ENCODE peak calls at places on chromosome 18, in seven cellular contexts. One of them, this sample, is unnamed.

GRCh38 chr18:39655341-39655740 is 2089.7 kb upstream of the CELF4 start:
- DNase-seq in fibroblast of lung: no peak
- DNase-seq in aorta: no peak
- DNase-seq in tibial nerve: no peak
- DNase-seq in heart left ventricle: no peak
- DNase-seq in brain microvascular endothelial cell: no peak
- DNase-seq in fibroblast of the aortic adventitia: no peak
- DNase-seq in this sample: no peak

GRCh38 chr18:24263078-24263477 is 124.2 kb downstream of the CABYR start:
- DNase-seq in fibroblast of lung: no peak
- DNase-seq in aorta: no peak
- DNase-seq in tibial nerve: no peak
- DNase-seq in heart left ventricle: no peak
- DNase-seq in brain microvascular endothelial cell: no peak
- DNase-seq in fibroblast of the aortic adventitia: no peak
- DNase-seq in this sample: no peak

GRCh38 chr18:78430171-78430857 is 549.3 kb upstream of the SALL3 start:
- DNase-seq in fibroblast of lung: no peak
- DNase-seq in aorta: no peak
- DNase-seq in tibial nerve: no peak
- DNase-seq in heart left ventricle: no peak
- DNase-seq in brain microvascular endothelial cell: no peak
- DNase-seq in fibroblast of the aortic adventitia: no peak
- DNase-seq in this sample: no peak

GRCh38 chr18:21682276-21683051 is 22.1 kb downstream of the ABHD3 start:
- DNase-seq in fibroblast of lung: peak
- DNase-seq in aorta: no peak
- DNase-seq in tibial nerve: peak
- DNase-seq in heart left ventricle: no peak
- DNase-seq in brain microvascular endothelial cell: no peak
- DNase-seq in fibroblast of the aortic adventitia: peak
- DNase-seq in this sample: no peak

GRCh38 chr18:49898421-49898820 is 85.1 kb upstream of the ACAA2 start:
- DNase-seq in fibroblast of lung: peak
- DNase-seq in aorta: peak
- DNase-seq in tibial nerve: peak
- DNase-seq in heart left ventricle: peak
- DNase-seq in brain microvascular endothelial cell: peak
- DNase-seq in fibroblast of the aortic adventitia: peak
- DNase-seq in this sample: peak

GRCh38 chr18:58069721-58070292 is 25.8 kb downstream of the NEDD4L start:
- DNase-seq in fibroblast of lung: no peak
- DNase-seq in aorta: no peak
- DNase-seq in tibial nerve: no peak
- DNase-seq in heart left ventricle: no peak
- DNase-seq in brain microvascular endothelial cell: no peak
- DNase-seq in fibroblast of the aortic adventitia: no peak
- DNase-seq in this sample: no peak

GRCh38 chr18:46096651-46097300 is 1.3 kb downstream of the ATP5F1A start:
- DNase-seq in fibroblast of lung: peak
- DNase-seq in aorta: no peak
- DNase-seq in tibial nerve: no peak
- DNase-seq in heart left ventricle: no peak
- DNase-seq in brain microvascular endothelial cell: no peak
- DNase-seq in fibroblast of the aortic adventitia: peak
- DNase-seq in this sample: peak

GRCh38 chr18:5574843-5575242 is 31.0 kb upstream of the EPB41L3 start:
- DNase-seq in fibroblast of lung: no peak
- DNase-seq in aorta: no peak
- DNase-seq in tibial nerve: no peak
- DNase-seq in heart left ventricle: no peak
- DNase-seq in brain microvascular endothelial cell: no peak
- DNase-seq in fibroblast of the aortic adventitia: no peak
- DNase-seq in this sample: no peak

GRCh38 chr18:77013777-77014525 is 118.6 kb downstream of the MBP start:
- DNase-seq in fibroblast of lung: no peak
- DNase-seq in aorta: peak
- DNase-seq in tibial nerve: peak
- DNase-seq in heart left ventricle: peak
- DNase-seq in brain microvascular endothelial cell: no peak
- DNase-seq in fibroblast of the aortic adventitia: peak
- DNase-seq in this sample: no peak

GRCh38 chr18:70380915-70381896 is 92.4 kb downstream of the SOCS6 start:
- DNase-seq in fibroblast of lung: peak
- DNase-seq in aorta: no peak
- DNase-seq in tibial nerve: no peak
- DNase-seq in heart left ventricle: no peak
- DNase-seq in brain microvascular endothelial cell: no peak
- DNase-seq in fibroblast of the aortic adventitia: no peak
- DNase-seq in this sample: no peak

GRCh38 chr18:24535831-24536230 is 75.4 kb downstream of the HRH4 start:
- DNase-seq in fibroblast of lung: peak
- DNase-seq in aorta: no peak
- DNase-seq in tibial nerve: peak
- DNase-seq in heart left ventricle: no peak
- DNase-seq in brain microvascular endothelial cell: no peak
- DNase-seq in fibroblast of the aortic adventitia: peak
- DNase-seq in this sample: no peak

GRCh38 chr18:7576685-7577084 is 9.6 kb downstream of the PTPRM start:
- DNase-seq in fibroblast of lung: peak
- DNase-seq in aorta: no peak
- DNase-seq in tibial nerve: no peak
- DNase-seq in heart left ventricle: no peak
- DNase-seq in brain microvascular endothelial cell: no peak
- DNase-seq in fibroblast of the aortic adventitia: peak
- DNase-seq in this sample: no peak

GRCh38 chr18:5542393-5543035 is 1.3 kb downstream of the EPB41L3 start:
- DNase-seq in fibroblast of lung: peak
- DNase-seq in aorta: peak
- DNase-seq in tibial nerve: no peak
- DNase-seq in heart left ventricle: peak
- DNase-seq in brain microvascular endothelial cell: no peak
- DNase-seq in fibroblast of the aortic adventitia: peak
- DNase-seq in this sample: no peak

GRCh38 chr18:55407191-55407590 is 180.8 kb downstream of the TCF4 start:
- DNase-seq in fibroblast of lung: no peak
- DNase-seq in aorta: no peak
- DNase-seq in tibial nerve: no peak
- DNase-seq in heart left ventricle: no peak
- DNase-seq in brain microvascular endothelial cell: no peak
- DNase-seq in fibroblast of the aortic adventitia: no peak
- DNase-seq in this sample: no peak

GRCh38 chr18:58867281-58867961 is 2.7 kb downstream of the ZNF532 start:
- DNase-seq in fibroblast of lung: peak
- DNase-seq in aorta: no peak
- DNase-seq in tibial nerve: no peak
- DNase-seq in heart left ventricle: no peak
- DNase-seq in brain microvascular endothelial cell: no peak
- DNase-seq in fibroblast of the aortic adventitia: no peak
- DNase-seq in this sample: no peak

GRCh38 chr18:77749189-77749588 is 499.5 kb downstream of the GALR1 start:
- DNase-seq in fibroblast of lung: no peak
- DNase-seq in aorta: no peak
- DNase-seq in tibial nerve: no peak
- DNase-seq in heart left ventricle: no peak
- DNase-seq in brain microvascular endothelial cell: no peak
- DNase-seq in fibroblast of the aortic adventitia: no peak
- DNase-seq in this sample: no peak

GRCh38 chr18:70015127-70015526 is 67.5 kb upstream of the CD226 start:
- DNase-seq in fibroblast of lung: no peak
- DNase-seq in aorta: no peak
- DNase-seq in tibial nerve: no peak
- DNase-seq in heart left ventricle: peak
- DNase-seq in brain microvascular endothelial cell: no peak
- DNase-seq in fibroblast of the aortic adventitia: no peak
- DNase-seq in this sample: no peak

GRCh38 chr18:6601241-6601640 is 128.3 kb upstream of the ARHGAP28 start:
- DNase-seq in fibroblast of lung: no peak
- DNase-seq in aorta: no peak
- DNase-seq in tibial nerve: no peak
- DNase-seq in heart left ventricle: no peak
- DNase-seq in brain microvascular endothelial cell: no peak
- DNase-seq in fibroblast of the aortic adventitia: no peak
- DNase-seq in this sample: no peak

GRCh38 chr18:61528961-61529360 is 195.7 kb downstream of the CDH20 start:
- DNase-seq in fibroblast of lung: peak
- DNase-seq in aorta: no peak
- DNase-seq in tibial nerve: no peak
- DNase-seq in heart left ventricle: no peak
- DNase-seq in brain microvascular endothelial cell: no peak
- DNase-seq in fibroblast of the aortic adventitia: no peak
- DNase-seq in this sample: no peak

GRCh38 chr18:48217306-48218250 is 191.6 kb downstream of the ZBTB7C start:
- DNase-seq in fibroblast of lung: no peak
- DNase-seq in aorta: no peak
- DNase-seq in tibial nerve: no peak
- DNase-seq in heart left ventricle: peak
- DNase-seq in brain microvascular endothelial cell: no peak
- DNase-seq in fibroblast of the aortic adventitia: no peak
- DNase-seq in this sample: no peak

GRCh38 chr18:46793565-46793964 is 36.7 kb upstream of the ST8SIA5 start:
- DNase-seq in fibroblast of lung: no peak
- DNase-seq in aorta: no peak
- DNase-seq in tibial nerve: no peak
- DNase-seq in heart left ventricle: no peak
- DNase-seq in brain microvascular endothelial cell: no peak
- DNase-seq in fibroblast of the aortic adventitia: no peak
- DNase-seq in this sample: no peak

GRCh38 chr18:13464432-13465125 is 246.0 kb downstream of the LDLRAD4 start:
- DNase-seq in fibroblast of lung: peak
- DNase-seq in aorta: peak
- DNase-seq in tibial nerve: peak
- DNase-seq in heart left ventricle: peak
- DNase-seq in brain microvascular endothelial cell: no peak
- DNase-seq in fibroblast of the aortic adventitia: no peak
- DNase-seq in this sample: peak

GRCh38 chr18:23671564-23671963 is 8.9 kb upstream of the ANKRD29 start:
- DNase-seq in fibroblast of lung: no peak
- DNase-seq in aorta: no peak
- DNase-seq in tibial nerve: no peak
- DNase-seq in heart left ventricle: peak
- DNase-seq in brain microvascular endothelial cell: no peak
- DNase-seq in fibroblast of the aortic adventitia: no peak
- DNase-seq in this sample: peak

DNA sequence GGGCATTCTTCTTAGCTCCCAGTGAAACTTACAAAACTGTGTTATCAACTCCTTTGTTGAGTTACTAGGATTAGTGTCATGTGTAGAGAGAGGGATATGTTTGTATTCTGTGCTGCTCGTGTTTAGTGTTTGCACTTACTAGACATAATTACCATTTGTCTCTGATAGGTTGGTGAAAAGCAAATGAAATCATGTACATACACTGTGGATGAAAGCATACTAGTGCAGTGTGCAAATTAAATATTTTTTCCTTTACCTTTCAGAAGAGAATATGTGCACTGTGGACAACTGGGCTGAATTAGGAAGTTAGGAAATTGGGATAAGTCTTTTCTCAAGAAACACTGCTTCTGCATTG is 1.2 kb downstream of the KIAA1328 start:
- DNase-seq in fibroblast of lung: no peak
- DNase-seq in aorta: no peak
- DNase-seq in tibial nerve: no peak
- DNase-seq in heart left ventricle: no peak
- DNase-seq in brain microvascular endothelial cell: no peak
- DNase-seq in fibroblast of the aortic adventitia: no peak
- DNase-seq in this sample: no peak
- H3K4me3 ChIP-seq in fibroblast of lung: peak
- H3K4me3 ChIP-seq in aorta: peak
- H3K4me3 ChIP-seq in tibial nerve: no peak
- H3K4me3 ChIP-seq in heart left ventricle: no peak
- H3K4me3 ChIP-seq in brain microvascular endothelial cell: no peak
- H3K4me3 ChIP-seq in fibroblast of the aortic adventitia: peak
- H3K4me3 ChIP-seq in this sample: peak

GRCh38 chr18:44681039-44681595 is 429 bp downstream of the SETBP1 start:
- DNase-seq in fibroblast of lung: no peak
- DNase-seq in aorta: no peak
- DNase-seq in tibial nerve: no peak
- DNase-seq in heart left ventricle: no peak
- DNase-seq in brain microvascular endothelial cell: no peak
- DNase-seq in fibroblast of the aortic adventitia: no peak
- DNase-seq in this sample: no peak

GRCh38 chr18:44679912-44680270 is 797 bp upstream of the SETBP1 start:
- DNase-seq in fibroblast of lung: peak
- DNase-seq in aorta: peak
- DNase-seq in tibial nerve: peak
- DNase-seq in heart left ventricle: peak
- DNase-seq in brain microvascular endothelial cell: no peak
- DNase-seq in fibroblast of the aortic adventitia: peak
- DNase-seq in this sample: peak

GRCh38 chr18:44681611-44682010 is 923 bp downstream of the SETBP1 start:
- DNase-seq in fibroblast of lung: no peak
- DNase-seq in aorta: no peak
- DNase-seq in tibial nerve: no peak
- DNase-seq in heart left ventricle: no peak
- DNase-seq in brain microvascular endothelial cell: no peak
- DNase-seq in fibroblast of the aortic adventitia: no peak
- DNase-seq in this sample: no peak

GRCh38 chr18:44679056-44679911 is 1.4 kb upstream of the SETBP1 start:
- DNase-seq in fibroblast of lung: peak
- DNase-seq in aorta: peak
- DNase-seq in tibial nerve: peak
- DNase-seq in heart left ventricle: peak
- DNase-seq in brain microvascular endothelial cell: peak
- DNase-seq in fibroblast of the aortic adventitia: peak
- DNase-seq in this sample: peak

GRCh38 chr18:44680271-44681038 is at the start of gene SETBP1:
- DNase-seq in fibroblast of lung: peak
- DNase-seq in aorta: peak
- DNase-seq in tibial nerve: peak
- DNase-seq in heart left ventricle: peak
- DNase-seq in brain microvascular endothelial cell: no peak
- DNase-seq in fibroblast of the aortic adventitia: peak
- DNase-seq in this sample: peak
- H3K4me3 ChIP-seq in fibroblast of lung: peak
- H3K4me3 ChIP-seq in aorta: peak
- H3K4me3 ChIP-seq in tibial nerve: peak
- H3K4me3 ChIP-seq in heart left ventricle: peak
- H3K4me3 ChIP-seq in brain microvascular endothelial cell: peak
- H3K4me3 ChIP-seq in fibroblast of the aortic adventitia: peak
- H3K4me3 ChIP-seq in this sample: peak

GRCh38 chr18:3455090-3455640 is 5.2 kb downstream of the TGIF1 start:
- DNase-seq in fibroblast of lung: no peak
- DNase-seq in aorta: no peak
- DNase-seq in tibial nerve: no peak
- DNase-seq in heart left ventricle: no peak
- DNase-seq in brain microvascular endothelial cell: no peak
- DNase-seq in fibroblast of the aortic adventitia: peak
- DNase-seq in this sample: no peak
- H3K4me3 ChIP-seq in fibroblast of lung: peak
- H3K4me3 ChIP-seq in aorta: no peak
- H3K4me3 ChIP-seq in tibial nerve: no peak
- H3K4me3 ChIP-seq in heart left ventricle: no peak
- H3K4me3 ChIP-seq in brain microvascular endothelial cell: no peak
- H3K4me3 ChIP-seq in fibroblast of the aortic adventitia: peak
- H3K4me3 ChIP-seq in this sample: peak

DNA sequence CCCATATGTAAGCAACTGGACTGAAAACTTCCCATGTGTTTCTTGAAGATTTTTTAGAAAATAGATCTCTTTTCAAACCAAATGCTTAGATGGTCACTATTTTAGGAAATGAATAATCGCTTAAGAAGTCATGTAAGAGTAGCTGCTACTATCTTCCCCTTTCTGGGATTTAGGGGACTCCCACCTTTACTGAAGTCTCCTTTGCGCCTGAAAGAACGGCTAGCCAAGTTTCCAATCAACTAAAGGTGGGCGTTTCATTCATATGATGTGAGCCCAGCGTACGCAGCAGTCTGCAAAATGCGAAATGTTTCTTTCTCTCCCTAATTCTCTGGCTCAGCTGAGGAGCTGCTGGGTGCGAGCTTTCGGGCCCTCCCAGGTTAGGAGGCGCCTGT is 1.1 kb downstream of the DIPK1C start:
- DNase-seq in fibroblast of lung: no peak
- DNase-seq in aorta: no peak
- DNase-seq in tibial nerve: no peak
- DNase-seq in heart left ventricle: no peak
- DNase-seq in brain microvascular endothelial cell: no peak
- DNase-seq in fibroblast of the aortic adventitia: no peak
- DNase-seq in this sample: no peak
- H3K4me3 ChIP-seq in fibroblast of lung: no peak
- H3K4me3 ChIP-seq in aorta: no peak
- H3K4me3 ChIP-seq in tibial nerve: peak
- H3K4me3 ChIP-seq in heart left ventricle: peak
- H3K4me3 ChIP-seq in brain microvascular endothelial cell: no peak
- H3K4me3 ChIP-seq in fibroblast of the aortic adventitia: no peak
- H3K4me3 ChIP-seq in this sample: no peak